ENCODE peak calls at places on chromosomes 5 and 9, in five cellular contexts. One of them, this sample, is unnamed.

GRCh38 chr9:131995382-131995781 is 84.3 kb downstream of the MED27 start:
- DNase-seq in GM23248: peak
- DNase-seq in transverse colon: no peak
- DNase-seq in memory B cell: no peak
- DNase-seq in stimulated activated CD4-positive, alpha-beta T cell treated with anti-CD3 and anti-CD28 coated beads, TNF-alpha, amount 100 ng/mL, for 48 hours: no peak
- DNase-seq in this sample: no peak

GRCh38 chr9:7185612-7186011 is 427.8 kb downstream of the KDM4C start:
- DNase-seq in memory B cell: no peak
- DNase-seq in GM23248: peak
- DNase-seq in transverse colon: no peak
- DNase-seq in stimulated activated CD4-positive, alpha-beta T cell treated with anti-CD3 and anti-CD28 coated beads, TNF-alpha, amount 100 ng/mL, for 48 hours: no peak
- DNase-seq in this sample: no peak

GRCh38 chr9:75850459-75851200 is 39.8 kb upstream of the PCSK5 start:
- DNase-seq in GM23248: no peak
- DNase-seq in memory B cell: no peak
- DNase-seq in transverse colon: no peak
- DNase-seq in stimulated activated CD4-positive, alpha-beta T cell treated with anti-CD3 and anti-CD28 coated beads, TNF-alpha, amount 100 ng/mL, for 48 hours: no peak
- DNase-seq in this sample: no peak

GRCh38 chr9:129671519-129671918 is 6.1 kb downstream of the PRRX2 start:
- DNase-seq in stimulated activated CD4-positive, alpha-beta T cell treated with anti-CD3 and anti-CD28 coated beads, TNF-alpha, amount 100 ng/mL, for 48 hours: no peak
- DNase-seq in GM23248: peak
- DNase-seq in transverse colon: no peak
- DNase-seq in memory B cell: no peak
- DNase-seq in this sample: no peak

GRCh38 chr9:121771418-121771817 is 120.0 kb downstream of the DAB2IP start:
- DNase-seq in transverse colon: no peak
- DNase-seq in stimulated activated CD4-positive, alpha-beta T cell treated with anti-CD3 and anti-CD28 coated beads, TNF-alpha, amount 100 ng/mL, for 48 hours: no peak
- DNase-seq in memory B cell: no peak
- DNase-seq in GM23248: peak
- DNase-seq in this sample: no peak

GRCh38 chr9:86589273-86589672 is 235.1 kb upstream of the TUT7 start:
- DNase-seq in transverse colon: no peak
- DNase-seq in GM23248: no peak
- DNase-seq in stimulated activated CD4-positive, alpha-beta T cell treated with anti-CD3 and anti-CD28 coated beads, TNF-alpha, amount 100 ng/mL, for 48 hours: no peak
- DNase-seq in memory B cell: no peak
- DNase-seq in this sample: no peak

GRCh38 chr5:167626341-167627118 is 664.9 kb upstream of the WWC1 start:
- DNase-seq in memory B cell: no peak
- DNase-seq in GM23248: peak
- DNase-seq in transverse colon: no peak
- DNase-seq in stimulated activated CD4-positive, alpha-beta T cell treated with anti-CD3 and anti-CD28 coated beads, TNF-alpha, amount 100 ng/mL, for 48 hours: no peak
- DNase-seq in this sample: no peak

GRCh38 chr5:86679529-86679928 is 61.8 kb downstream of the COX7C start:
- DNase-seq in transverse colon: no peak
- DNase-seq in memory B cell: no peak
- DNase-seq in GM23248: peak
- DNase-seq in stimulated activated CD4-positive, alpha-beta T cell treated with anti-CD3 and anti-CD28 coated beads, TNF-alpha, amount 100 ng/mL, for 48 hours: no peak
- DNase-seq in this sample: peak

GRCh38 chr9:3578786-3579185 is 53.0 kb upstream of the RFX3 start:
- DNase-seq in stimulated activated CD4-positive, alpha-beta T cell treated with anti-CD3 and anti-CD28 coated beads, TNF-alpha, amount 100 ng/mL, for 48 hours: peak
- DNase-seq in memory B cell: no peak
- DNase-seq in GM23248: peak
- DNase-seq in transverse colon: no peak
- DNase-seq in this sample: no peak

GRCh38 chr9:98427491-98427890 is 172.0 kb upstream of the TBC1D2 start:
- DNase-seq in stimulated activated CD4-positive, alpha-beta T cell treated with anti-CD3 and anti-CD28 coated beads, TNF-alpha, amount 100 ng/mL, for 48 hours: no peak
- DNase-seq in memory B cell: no peak
- DNase-seq in transverse colon: no peak
- DNase-seq in GM23248: peak
- DNase-seq in this sample: no peak

GRCh38 chr5:130762031-130762430 is 403.0 kb downstream of the HINT1 start:
- DNase-seq in stimulated activated CD4-positive, alpha-beta T cell treated with anti-CD3 and anti-CD28 coated beads, TNF-alpha, amount 100 ng/mL, for 48 hours: no peak
- DNase-seq in memory B cell: no peak
- DNase-seq in transverse colon: no peak
- DNase-seq in GM23248: peak
- DNase-seq in this sample: no peak

GRCh38 chr5:21049900-21050299 is 1061.9 kb upstream of the CDH18 start:
- DNase-seq in stimulated activated CD4-positive, alpha-beta T cell treated with anti-CD3 and anti-CD28 coated beads, TNF-alpha, amount 100 ng/mL, for 48 hours: no peak
- DNase-seq in GM23248: no peak
- DNase-seq in memory B cell: no peak
- DNase-seq in transverse colon: no peak
- DNase-seq in this sample: no peak

GRCh38 chr9:137333016-137333726 is 31.1 kb upstream of the NRARP start:
- DNase-seq in stimulated activated CD4-positive, alpha-beta T cell treated with anti-CD3 and anti-CD28 coated beads, TNF-alpha, amount 100 ng/mL, for 48 hours: no peak
- DNase-seq in GM23248: no peak
- DNase-seq in memory B cell: no peak
- DNase-seq in transverse colon: no peak
- DNase-seq in this sample: no peak

GRCh38 chr5:35159370-35159742 is 70.9 kb downstream of the PRLR start:
- DNase-seq in transverse colon: no peak
- DNase-seq in memory B cell: no peak
- DNase-seq in GM23248: no peak
- DNase-seq in stimulated activated CD4-positive, alpha-beta T cell treated with anti-CD3 and anti-CD28 coated beads, TNF-alpha, amount 100 ng/mL, for 48 hours: no peak
- DNase-seq in this sample: no peak

GRCh38 chr9:129611302-129611800 is 9.6 kb downstream of the C9orf50 start:
- DNase-seq in transverse colon: no peak
- DNase-seq in GM23248: no peak
- DNase-seq in memory B cell: no peak
- DNase-seq in stimulated activated CD4-positive, alpha-beta T cell treated with anti-CD3 and anti-CD28 coated beads, TNF-alpha, amount 100 ng/mL, for 48 hours: no peak
- DNase-seq in this sample: no peak

GRCh38 chr5:108801776-108802175 is 54.1 kb downstream of the FER start:
- DNase-seq in transverse colon: no peak
- DNase-seq in stimulated activated CD4-positive, alpha-beta T cell treated with anti-CD3 and anti-CD28 coated beads, TNF-alpha, amount 100 ng/mL, for 48 hours: no peak
- DNase-seq in GM23248: peak
- DNase-seq in memory B cell: no peak
- DNase-seq in this sample: no peak

GRCh38 chr5:18745591-18745987 is 1111.3 kb downstream of the TAF11L14 start:
- DNase-seq in stimulated activated CD4-positive, alpha-beta T cell treated with anti-CD3 and anti-CD28 coated beads, TNF-alpha, amount 100 ng/mL, for 48 hours: no peak
- DNase-seq in transverse colon: peak
- DNase-seq in GM23248: no peak
- DNase-seq in memory B cell: no peak
- DNase-seq in this sample: peak

GRCh38 chr9:72363908-72364678 is 915 bp downstream of the ZFAND5 start:
- DNase-seq in stimulated activated CD4-positive, alpha-beta T cell treated with anti-CD3 and anti-CD28 coated beads, TNF-alpha, amount 100 ng/mL, for 48 hours: peak
- DNase-seq in memory B cell: no peak
- DNase-seq in GM23248: peak
- DNase-seq in transverse colon: peak
- DNase-seq in this sample: peak

GRCh38 chr9:82991684-82992083 is 71.3 kb downstream of the RASEF start:
- DNase-seq in GM23248: no peak
- DNase-seq in transverse colon: no peak
- DNase-seq in stimulated activated CD4-positive, alpha-beta T cell treated with anti-CD3 and anti-CD28 coated beads, TNF-alpha, amount 100 ng/mL, for 48 hours: no peak
- DNase-seq in memory B cell: no peak
- DNase-seq in this sample: no peak

GRCh38 chr9:131180454-131180853 is 55.1 kb downstream of the NUP214 start:
- DNase-seq in stimulated activated CD4-positive, alpha-beta T cell treated with anti-CD3 and anti-CD28 coated beads, TNF-alpha, amount 100 ng/mL, for 48 hours: no peak
- DNase-seq in GM23248: peak
- DNase-seq in transverse colon: no peak
- DNase-seq in memory B cell: no peak
- DNase-seq in this sample: no peak

GRCh38 chr5:154603978-154604679 is 126.1 kb upstream of the HAND1 start:
- DNase-seq in transverse colon: peak
- DNase-seq in memory B cell: no peak
- DNase-seq in GM23248: peak
- DNase-seq in stimulated activated CD4-positive, alpha-beta T cell treated with anti-CD3 and anti-CD28 coated beads, TNF-alpha, amount 100 ng/mL, for 48 hours: no peak
- DNase-seq in this sample: peak

GRCh38 chr5:89694026-89694540 is 715.5 kb downstream of the CETN3 start:
- DNase-seq in GM23248: no peak
- DNase-seq in memory B cell: no peak
- DNase-seq in stimulated activated CD4-positive, alpha-beta T cell treated with anti-CD3 and anti-CD28 coated beads, TNF-alpha, amount 100 ng/mL, for 48 hours: no peak
- DNase-seq in transverse colon: no peak
- DNase-seq in this sample: no peak

GRCh38 chr9:135554718-135555117 is 6.8 kb upstream of the PAEP start:
- DNase-seq in memory B cell: no peak
- DNase-seq in transverse colon: no peak
- DNase-seq in GM23248: no peak
- DNase-seq in stimulated activated CD4-positive, alpha-beta T cell treated with anti-CD3 and anti-CD28 coated beads, TNF-alpha, amount 100 ng/mL, for 48 hours: no peak
- DNase-seq in this sample: no peak